ENCODE peak calls at places on chromosomes 1 and 21, in five cellular contexts. One of them, this sample, is unnamed.

GRCh38 chr1:110393691-110394564 is 3.1 kb upstream of the SLC16A4 start:
- DNase-seq in PC-3: peak; percentile 89
- DNase-seq in H9: no peak
- DNase-seq in fibroblast of lung: peak; percentile 85
- DNase-seq in colonic mucosa: peak; percentile 40
- DNase-seq in this sample: no peak

GRCh38 chr1:40302475-40302874 is 14.6 kb downstream of the COL9A2 start:
- DNase-seq in PC-3: no peak
- DNase-seq in colonic mucosa: no peak
- DNase-seq in H9: no peak
- DNase-seq in fibroblast of lung: no peak
- DNase-seq in this sample: no peak

GRCh38 chr1:88311907-88312306 is 372.2 kb upstream of the PKN2 start:
- DNase-seq in fibroblast of lung: peak; percentile 26
- DNase-seq in PC-3: peak; percentile 49
- DNase-seq in colonic mucosa: peak; percentile 35
- DNase-seq in H9: no peak
- DNase-seq in this sample: no peak

GRCh38 chr1:156707486-156708244 is 2.3 kb upstream of the CRABP2 start:
- DNase-seq in PC-3: no peak
- DNase-seq in colonic mucosa: no peak
- DNase-seq in fibroblast of lung: peak; percentile 59
- DNase-seq in H9: peak; percentile 74
- DNase-seq in this sample: no peak

GRCh38 chr1:66532798-66533783 is 862 bp upstream of the SGIP1 start:
- DNase-seq in PC-3: no peak
- DNase-seq in colonic mucosa: no peak
- DNase-seq in H9: peak; percentile 39
- DNase-seq in fibroblast of lung: peak; percentile 83
- DNase-seq in this sample: peak; percentile 81

GRCh38 chr1:236112332-236112627 is 30.1 kb upstream of the GPR137B start:
- DNase-seq in colonic mucosa: no peak
- DNase-seq in H9: no peak
- DNase-seq in PC-3: no peak
- DNase-seq in fibroblast of lung: no peak
- DNase-seq in this sample: no peak

GRCh38 chr1:23215751-23216449 is 1.4 kb downstream of the HTR1D start:
- DNase-seq in H9: peak; percentile 58
- DNase-seq in fibroblast of lung: no peak
- DNase-seq in colonic mucosa: no peak
- DNase-seq in PC-3: no peak
- DNase-seq in this sample: peak; percentile 70

GRCh38 chr1:26019641-26020315 is 1.8 kb upstream of the EXTL1 start:
- DNase-seq in H9: no peak
- DNase-seq in fibroblast of lung: peak; percentile 82
- DNase-seq in colonic mucosa: no peak
- DNase-seq in PC-3: peak; percentile 8
- DNase-seq in this sample: no peak

GRCh38 chr1:116506132-116507004 is 64.5 kb downstream of the CD58 start:
- DNase-seq in H9: no peak
- DNase-seq in PC-3: peak; percentile 53
- DNase-seq in fibroblast of lung: peak; percentile 54
- DNase-seq in colonic mucosa: no peak
- DNase-seq in this sample: no peak

GRCh38 chr1:34479731-34480130 is 275.1 kb upstream of the GJB5 start:
- DNase-seq in PC-3: no peak
- DNase-seq in fibroblast of lung: no peak
- DNase-seq in H9: peak; percentile 63
- DNase-seq in colonic mucosa: no peak
- DNase-seq in this sample: peak; percentile 53

GRCh38 chr1:147168626-147169058 is 3.6 kb downstream of the PRKAB2 start:
- DNase-seq in fibroblast of lung: peak; percentile 52
- DNase-seq in colonic mucosa: peak; percentile 81
- DNase-seq in PC-3: peak; percentile 53
- DNase-seq in H9: no peak
- DNase-seq in this sample: peak; percentile 48

GRCh38 chr1:2415801-2416208 is 3.4 kb upstream of the PEX10 start:
- DNase-seq in H9: no peak
- DNase-seq in colonic mucosa: peak; percentile 74
- DNase-seq in fibroblast of lung: no peak
- DNase-seq in PC-3: peak; percentile 73
- DNase-seq in this sample: no peak

GRCh38 chr1:203200059-203200553 is 13.6 kb upstream of the CHI3L1 start:
- DNase-seq in fibroblast of lung: peak; percentile 84
- DNase-seq in PC-3: no peak
- DNase-seq in colonic mucosa: no peak
- DNase-seq in H9: no peak
- DNase-seq in this sample: no peak

GRCh38 chr21:36745459-36745858 is 46.5 kb downstream of the SIM2 start:
- DNase-seq in PC-3: no peak
- DNase-seq in colonic mucosa: no peak
- DNase-seq in fibroblast of lung: no peak
- DNase-seq in H9: no peak
- DNase-seq in this sample: no peak

GRCh38 chr1:11550664-11551283 is 71.8 kb downstream of the DISP3 start:
- DNase-seq in fibroblast of lung: peak; percentile 71
- DNase-seq in colonic mucosa: peak; percentile 50
- DNase-seq in H9: peak; percentile 86
- DNase-seq in PC-3: peak; percentile 81
- DNase-seq in this sample: peak; percentile 95

GRCh38 chr21:29261555-29262540 is 36.9 kb upstream of the BACH1 start:
- DNase-seq in colonic mucosa: no peak
- DNase-seq in PC-3: peak; percentile 57
- DNase-seq in H9: no peak
- DNase-seq in fibroblast of lung: no peak
- DNase-seq in this sample: no peak

GRCh38 chr1:203823306-203823705 is 27.9 kb downstream of the ZBED6 start:
- DNase-seq in fibroblast of lung: no peak
- DNase-seq in H9: no peak
- DNase-seq in colonic mucosa: no peak
- DNase-seq in PC-3: no peak
- DNase-seq in this sample: no peak

GRCh38 chr1:172449012-172449584 is 5.2 kb upstream of the PIGC start:
- DNase-seq in colonic mucosa: no peak
- DNase-seq in fibroblast of lung: peak; percentile 29
- DNase-seq in H9: no peak
- DNase-seq in PC-3: peak; percentile 100
- DNase-seq in this sample: no peak

GRCh38 chr1:110898734-110899457 is 25.9 kb downstream of the CD53 start:
- DNase-seq in H9: no peak
- DNase-seq in colonic mucosa: no peak
- DNase-seq in fibroblast of lung: no peak
- DNase-seq in PC-3: no peak
- DNase-seq in this sample: no peak

GRCh38 chr1:231415018-231415583 is 7.0 kb downstream of the EGLN1 start:
- DNase-seq in PC-3: no peak
- DNase-seq in colonic mucosa: no peak
- DNase-seq in H9: no peak
- DNase-seq in fibroblast of lung: no peak
- DNase-seq in this sample: no peak

GRCh38 chr1:201085902-201086735 is 26.1 kb downstream of the CACNA1S start:
- DNase-seq in PC-3: peak; percentile 97
- DNase-seq in H9: peak; percentile 77
- DNase-seq in fibroblast of lung: peak; percentile 10
- DNase-seq in colonic mucosa: peak; percentile 59
- DNase-seq in this sample: peak; percentile 92

GRCh38 chr1:58814251-58815068 is 30.6 kb upstream of the JUN start:
- DNase-seq in fibroblast of lung: peak; percentile 75
- DNase-seq in H9: peak; percentile 74
- DNase-seq in colonic mucosa: peak; percentile 84
- DNase-seq in PC-3: peak; percentile 76
- DNase-seq in this sample: peak; percentile 84

GRCh38 chr21:42350899-42351543 is at the start of gene TFF2:
- DNase-seq in H9: peak; percentile 18
- DNase-seq in PC-3: peak; percentile 76
- DNase-seq in fibroblast of lung: no peak
- DNase-seq in colonic mucosa: no peak
- DNase-seq in this sample: peak; percentile 28

GRCh38 chr1:23628951-23629387 is 62.6 kb upstream of the RPL11 start:
- DNase-seq in colonic mucosa: no peak
- DNase-seq in PC-3: no peak
- DNase-seq in H9: no peak
- DNase-seq in fibroblast of lung: no peak
- DNase-seq in this sample: peak; percentile 75

GRCh38 chr1:14476170-14476955 is 122.1 kb upstream of the KAZN start:
- DNase-seq in colonic mucosa: no peak
- DNase-seq in PC-3: peak; percentile 55
- DNase-seq in H9: no peak
- DNase-seq in fibroblast of lung: peak; percentile 88
- DNase-seq in this sample: no peak

GRCh38 chr21:25558123-25558522 is 49.2 kb downstream of the MRPL39 start:
- DNase-seq in colonic mucosa: no peak
- DNase-seq in PC-3: no peak
- DNase-seq in H9: no peak
- DNase-seq in fibroblast of lung: no peak
- DNase-seq in this sample: no peak

DNA sequence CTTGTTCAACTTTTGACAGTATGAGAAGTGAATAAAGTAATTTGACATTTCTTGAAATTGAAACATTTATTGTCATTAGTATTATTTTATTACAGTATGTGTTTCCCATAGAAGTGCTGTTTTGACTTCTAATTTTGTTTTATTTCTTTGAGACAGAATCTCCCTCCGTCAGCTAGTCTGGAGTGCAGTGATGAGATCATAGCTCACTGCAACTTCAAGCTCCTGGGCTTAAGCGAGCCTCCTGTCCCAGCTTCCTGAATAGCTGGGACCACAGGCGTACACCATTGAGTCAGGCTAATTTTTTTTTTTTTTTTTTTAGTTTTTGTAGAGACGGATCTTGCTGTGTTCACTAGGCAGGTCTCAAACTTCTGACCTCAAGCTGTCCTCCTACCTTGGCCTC is 29.2 kb downstream of the THRAP3 start:
- DNase-seq in H9: no peak
- DNase-seq in PC-3: no peak
- DNase-seq in fibroblast of lung: peak; percentile 81
- DNase-seq in colonic mucosa: no peak
- DNase-seq in this sample: no peak
- H3K4me1 ChIP-seq in H9: no peaks in the 10 kb centered on the region
- H3K4me1 ChIP-seq in PC-3: peaks cover 53% of the 10 kb centered on the region
- H3K4me1 ChIP-seq in fibroblast of lung: peaks cover 14% of the 10 kb centered on the region
- H3K4me1 ChIP-seq in colonic mucosa: peaks cover 8% of the 10 kb centered on the region
- H3K4me1 ChIP-seq in this sample: no peaks in the 10 kb centered on the region

GRCh38 chr1:6460349-6461236 is 5.4 kb downstream of the TNFRSF25 start:
- DNase-seq in PC-3: no peak
- DNase-seq in H9: no peak
- DNase-seq in colonic mucosa: peak; percentile 34
- DNase-seq in fibroblast of lung: no peak
- DNase-seq in this sample: no peak

GRCh38 chr1:6461237-6461530 is 4.8 kb downstream of the TNFRSF25 start:
- DNase-seq in colonic mucosa: no peak
- DNase-seq in H9: no peak
- DNase-seq in fibroblast of lung: no peak
- DNase-seq in PC-3: no peak
- DNase-seq in this sample: no peak

GRCh38 chr1:6462412-6463119 is 3.4 kb downstream of the TNFRSF25 start:
- DNase-seq in H9: no peak
- DNase-seq in PC-3: no peak
- DNase-seq in colonic mucosa: peak; percentile 17
- DNase-seq in fibroblast of lung: no peak
- DNase-seq in this sample: no peak

GRCh38 chr1:6461538-6462411 is 4.2 kb downstream of the TNFRSF25 start:
- DNase-seq in fibroblast of lung: no peak
- DNase-seq in PC-3: no peak
- DNase-seq in H9: no peak
- DNase-seq in colonic mucosa: no peak
- DNase-seq in this sample: no peak

GRCh38 chr1:6459850-6460265 is 6.1 kb downstream of the TNFRSF25 start:
- DNase-seq in PC-3: no peak
- DNase-seq in H9: peak; percentile 72
- DNase-seq in colonic mucosa: peak; percentile 18
- DNase-seq in fibroblast of lung: no peak
- DNase-seq in this sample: no peak
- H3K9ac ChIP-seq in PC-3: no peak overlapping the region
- H3K9ac ChIP-seq in H9: no peak overlapping the region
- H3K9ac ChIP-seq in colonic mucosa: no peak overlapping the region
- H3K9ac ChIP-seq in fibroblast of lung: no peak overlapping the region
- H3K9ac ChIP-seq in this sample: no peak overlapping the region

GRCh38 chr21:44762221-44763049 is 39.2 kb downstream of the UBE2G2 start:
- DNase-seq in PC-3: no peak
- DNase-seq in fibroblast of lung: no peak
- DNase-seq in colonic mucosa: no peak
- DNase-seq in H9: no peak
- DNase-seq in this sample: no peak

GRCh38 chr21:44761011-44761729 is 40.5 kb downstream of the UBE2G2 start:
- DNase-seq in H9: peak; percentile 69
- DNase-seq in colonic mucosa: peak; percentile 54
- DNase-seq in fibroblast of lung: no peak
- DNase-seq in PC-3: peak; percentile 39
- DNase-seq in this sample: peak; percentile 87

GRCh38 chr21:44763050-44763378 is 38.6 kb downstream of the UBE2G2 start:
- DNase-seq in fibroblast of lung: no peak
- DNase-seq in PC-3: no peak
- DNase-seq in colonic mucosa: no peak
- DNase-seq in H9: no peak
- DNase-seq in this sample: no peak

GRCh38 chr21:44760376-44760775 is 41.2 kb downstream of the UBE2G2 start:
- DNase-seq in H9: peak; percentile 25
- DNase-seq in PC-3: no peak
- DNase-seq in colonic mucosa: no peak
- DNase-seq in fibroblast of lung: no peak
- DNase-seq in this sample: peak; percentile 37

DNA sequence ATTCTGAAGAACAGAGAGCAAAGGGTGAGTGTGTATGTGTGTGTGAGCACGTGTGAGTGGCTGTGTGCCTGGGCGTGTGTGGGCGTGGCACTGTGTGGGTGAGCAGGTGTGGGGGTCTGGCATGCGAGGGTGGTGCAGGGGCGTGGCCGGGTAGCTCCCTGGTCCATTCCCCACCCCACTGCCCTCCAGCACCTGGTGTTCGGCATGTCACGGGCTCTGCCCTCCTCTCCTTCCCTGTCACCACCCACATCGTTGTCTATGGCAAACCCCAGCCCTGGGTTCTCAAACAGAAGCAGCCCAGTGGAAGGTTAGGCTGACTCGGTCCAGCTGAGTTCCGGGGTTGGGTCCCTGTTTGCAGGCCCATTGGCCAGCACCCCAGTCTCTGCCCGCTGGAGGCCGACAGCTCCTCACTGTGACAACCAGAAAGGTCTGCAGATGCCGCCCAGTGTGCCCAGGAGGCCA is 39.8 kb downstream of the UBE2G2 start:
- DNase-seq in colonic mucosa: peak; percentile 43
- DNase-seq in H9: peak; percentile 28
- DNase-seq in fibroblast of lung: no peak
- DNase-seq in PC-3: no peak
- DNase-seq in this sample: no peak
- TF ChIP-seq CTCF in colonic mucosa: no peak
- TF ChIP-seq CTCF in H9: no peak
- TF ChIP-seq CTCF in fibroblast of lung: no peak
- TF ChIP-seq CTCF in PC-3: no peak
- TF ChIP-seq CTCF in this sample: no peak

DNA sequence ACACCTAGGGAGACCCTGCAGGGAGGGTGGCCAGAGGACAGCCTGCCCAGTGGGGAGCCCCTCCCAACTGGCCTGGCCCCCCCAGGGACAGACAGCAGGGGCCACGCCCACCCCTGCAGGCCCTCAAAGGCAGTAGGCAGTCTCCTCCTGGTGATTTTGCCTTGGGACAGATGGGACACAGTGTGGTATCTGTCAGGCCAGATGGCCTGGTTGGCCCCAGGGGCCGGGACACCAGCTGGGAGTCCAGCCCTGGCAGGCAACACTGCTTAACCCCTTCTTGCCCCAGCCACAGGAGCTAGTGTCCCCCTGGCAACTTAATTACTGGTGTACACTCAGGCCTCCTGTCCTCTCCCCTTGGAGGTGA is 17.8 kb downstream of the IFFO2 start:
- DNase-seq in H9: no peak
- DNase-seq in colonic mucosa: no peak
- DNase-seq in fibroblast of lung: no peak
- DNase-seq in PC-3: no peak
- DNase-seq in this sample: no peak
- H3K4me1 ChIP-seq in H9: peaks cover 3% of the 10 kb centered on the region
- H3K4me1 ChIP-seq in colonic mucosa: no peaks in the 10 kb centered on the region
- H3K4me1 ChIP-seq in fibroblast of lung: peaks cover 20% of the 10 kb centered on the region
- H3K4me1 ChIP-seq in PC-3: peaks cover 27% of the 10 kb centered on the region
- H3K4me1 ChIP-seq in this sample: peaks cover 14% of the 10 kb centered on the region

This sample was measured in endodermal cell.